ENCODE peak calls at places on chromosome 14, in ten cellular contexts. K is ovary; I is M059J; D is MG63; B is RWPE2; M is nephron progenitor cell; X is KBM-7; O is effector memory CD8-positive, alpha-beta T cell; J is brain microvascular endothelial cell; H is neural crest cell. T is an unnamed sample.
A peak's percentile ranks its signal among the peaks of the same experiment; 100 is the strongest.

GRCh38 chr14:34043627-34044372 is 92.9 kb upstream of the EGLN3 start:
- DNase-seq in K (no peak), I (peak; percentile 87), D (no peak), B (no peak), M (no peak), X (peak; percentile 49), O (peak; percentile 51), J (no peak), H (no peak), T (no peak)

GRCh38 chr14:95475540-95476240 is 40.8 kb downstream of the SYNE3 start:
- DNase-seq in K (no peak), I (no peak), D (no peak), B (no peak), M (no peak), X (no peak), O (no peak), J (no peak), H (no peak), T (no peak)

GRCh38 chr14:86739761-86740160 is 1209.8 kb downstream of the FLRT2 start:
- DNase-seq in K (no peak), I (no peak), D (no peak), B (no peak), M (no peak), X (no peak), O (no peak), J (no peak), H (no peak), T (no peak)

GRCh38 chr14:100051543-100051942 is 13.7 kb upstream of the EVL start:
- DNase-seq in K (no peak), I (no peak), D (no peak), B (no peak), M (no peak), X (no peak), O (no peak), J (no peak), H (no peak), T (no peak)

GRCh38 chr14:61335049-61335448 is 13.7 kb downstream of the PRKCH start:
- DNase-seq in K (no peak), I (no peak), D (no peak), B (no peak), M (no peak), X (no peak), O (no peak), J (no peak), H (no peak), T (no peak)

GRCh38 chr14:37197421-37198272 is at the start of gene MIPOL1:
- DNase-seq in K (peak; percentile 90), I (no peak), D (peak; percentile 82), B (peak; percentile 91), M (peak; percentile 81), X (no peak), O (no peak), J (peak; percentile 78), H (peak; percentile 69), T (no peak)

GRCh38 chr14:78448483-78449094 is 278.4 kb downstream of the NRXN3 start:
- DNase-seq in K (no peak), I (peak; percentile 23), D (peak; percentile 1), B (no peak), M (peak; percentile 71), X (peak; percentile 59), O (no peak), J (peak; percentile 4), H (peak; percentile 69), T (no peak)

GRCh38 chr14:75279153-75279738 is 618 bp downstream of the FOS start:
- DNase-seq in K (peak; percentile 84), I (peak; percentile 38), D (no peak), B (no peak), M (peak; percentile 54), X (peak; percentile 55), O (peak; percentile 53), J (peak; percentile 55), H (peak; percentile 33), T (no peak)

GRCh38 chr14:95339301-95339865 is 19.7 kb upstream of the CLMN start:
- DNase-seq in K (no peak), I (no peak), D (no peak), B (no peak), M (no peak), X (no peak), O (no peak), J (no peak), H (no peak), T (no peak)

GRCh38 chr14:69048456-69048855 is 69.4 kb upstream of the ACTN1 start:
- DNase-seq in K (no peak), I (peak; percentile 22), D (no peak), B (no peak), M (no peak), X (no peak), O (no peak), J (no peak), H (no peak), T (no peak)

GRCh38 chr14:54312166-54312801 is 84.5 kb upstream of the CDKN3 start:
- DNase-seq in K (no peak), I (peak; percentile 99), D (peak; percentile 86), B (peak; percentile 95), M (no peak), X (no peak), O (no peak), J (peak; percentile 80), H (no peak), T (no peak)

GRCh38 chr14:102929349-102930137 is 7.1 kb downstream of the AMN start:
- DNase-seq in K (no peak), I (no peak), D (no peak), B (no peak), M (peak; percentile 35), X (no peak), O (no peak), J (no peak), H (no peak), T (no peak)

GRCh38 chr14:81211844-81212243 is 8.9 kb downstream of the GTF2A1 start:
- DNase-seq in K (no peak), I (peak; percentile 17), D (no peak), B (no peak), M (no peak), X (peak; percentile 51), O (peak; percentile 19), J (peak; percentile 17), H (no peak), T (no peak)

GRCh38 chr14:99035268-99035667 is 236.7 kb downstream of the BCL11B start:
- DNase-seq in K (peak; percentile 26), I (peak; percentile 42), D (peak; percentile 66), B (no peak), M (no peak), X (peak; percentile 26), O (no peak), J (no peak), H (no peak), T (no peak)

GRCh38 chr14:74611672-74612345 is at the start of gene LTBP2:
- DNase-seq in K (no peak), I (peak; percentile 34), D (no peak), B (peak; percentile 69), M (peak; percentile 50), X (no peak), O (no peak), J (no peak), H (no peak), T (no peak)

GRCh38 chr14:31059152-31059924 is 33.2 kb upstream of the STRN3 start:
- DNase-seq in K (peak; percentile 36), I (peak; percentile 74), D (peak; percentile 16), B (no peak), M (no peak), X (peak; percentile 93), O (no peak), J (peak; percentile 80), H (no peak), T (peak; percentile 96)

GRCh38 chr14:99879401-99880295 is 86.4 kb downstream of the EML1 start:
- DNase-seq in K (no peak), I (peak; percentile 78), D (no peak), B (no peak), M (no peak), X (no peak), O (no peak), J (no peak), H (no peak), T (no peak)

GRCh38 chr14:61258985-61259384 is 22.2 kb downstream of the TMEM30B start:
- DNase-seq in K (no peak), I (peak; percentile 71), D (no peak), B (no peak), M (no peak), X (no peak), O (no peak), J (no peak), H (no peak), T (no peak)

GRCh38 chr14:100525615-100526014 is 61.6 kb downstream of the BEGAIN start:
- DNase-seq in K (no peak), I (no peak), D (no peak), B (peak; percentile 56), M (peak; percentile 1), X (no peak), O (no peak), J (no peak), H (no peak), T (no peak)

GRCh38 chr14:27367345-27367744 is 769.5 kb upstream of the NOVA1 start:
- DNase-seq in K (no peak), I (no peak), D (no peak), B (no peak), M (no peak), X (no peak), O (no peak), J (no peak), H (no peak), T (no peak)

GRCh38 chr14:44657688-44658388 is 150.8 kb upstream of the FSCB start:
- DNase-seq in K (no peak), I (no peak), D (no peak), B (no peak), M (no peak), X (peak; percentile 8), O (no peak), J (no peak), H (no peak), T (no peak)

GRCh38 chr14:103087343-103087835 is 3.4 kb downstream of the LBHD2 start:
- DNase-seq in K (no peak), I (no peak), D (no peak), B (no peak), M (peak; percentile 53), X (peak; percentile 11), O (no peak), J (no peak), H (no peak), T (no peak)

GRCh38 chr14:73749706-73750105 is 35.5 kb upstream of the PNMA1 start:
- DNase-seq in K (no peak), I (no peak), D (no peak), B (no peak), M (no peak), X (no peak), O (no peak), J (no peak), H (no peak), T (no peak)

GRCh38 chr14:52011557-52011956 is 22.2 kb downstream of the RTRAF start:
- DNase-seq in K (no peak), I (no peak), D (no peak), B (no peak), M (no peak), X (no peak), O (no peak), J (no peak), H (no peak), T (no peak)

GRCh38 chr14:33839193-33840076 is 111.4 kb downstream of the EGLN3 start:
- DNase-seq in K (peak; percentile 40), I (peak; percentile 51), D (peak; percentile 4), B (no peak), M (peak; percentile 62), X (peak; percentile 55), O (peak; percentile 39), J (peak; percentile 37), H (peak; percentile 53), T (no peak)

GRCh38 chr14:34203271-34203722 is 252.4 kb upstream of the EGLN3 start:
- DNase-seq in K (no peak), I (no peak), D (no peak), B (no peak), M (no peak), X (peak; percentile 16), O (no peak), J (no peak), H (no peak), T (no peak)

GRCh38 chr14:105483300-105484068 is 3.2 kb upstream of the CRIP1 start:
- DNase-seq in K (no peak), I (no peak), D (no peak), B (no peak), M (no peak), X (no peak), O (no peak), J (no peak), H (no peak), T (no peak)

GRCh38 chr14:23269193-23269592 is 16.7 kb downstream of the HOMEZ start:
- DNase-seq in K (no peak), I (no peak), D (no peak), B (no peak), M (no peak), X (no peak), O (no peak), J (no peak), H (no peak), T (no peak)